ENCODE peak calls at places on chromosome 19, in seven cellular contexts. N is stimulated activated CD4-positive, alpha-beta T cell treated with anti-CD3 and anti-CD28 coated beads, Interleukin-4, amount 100 ng/mL, for 1 hour; S is T-helper 2 cell treated with Interferon-gamma antibody and Interleukin-4, amounts not matched to agents 5 μg/mL and 100 μg/mL, for 36 hours; J is RCC 7860; C is HFF-Myc; M is stromal cell of bone marrow; K is effector CD8-positive, alpha-beta T cell. D is an unnamed sample.

GRCh38 chr19:31338069-31338767 is 11.0 kb downstream of the TSHZ3 start:
- DNase-seq in M (no peak), C (no peak), N (no peak), J (no peak), K (no peak), S (no peak), D (no peak)

GRCh38 chr19:55091126-55091910 is 15.6 kb downstream of the EPS8L1 start:
- DNase-seq in J (no peak), C (no peak), N (no peak), M (no peak), S (no peak), K (no peak), D (no peak)

GRCh38 chr19:48997972-48998371 is 4.3 kb downstream of the RUVBL2 start:
- DNase-seq in J (peak; percentile 66), S (peak; percentile 41), C (no peak), N (peak; percentile 50), M (no peak), K (peak; percentile 16), D (peak; percentile 46)

GRCh38 chr19:40613669-40614594 is 12.8 kb downstream of the LTBP4 start:
- DNase-seq in J (no peak), M (peak; percentile 43), N (peak; percentile 89), K (peak; percentile 80), S (peak; percentile 85), C (no peak), D (peak; percentile 83)

GRCh38 chr19:5166262-5166661 is 174.3 kb downstream of the PTPRS start:
- DNase-seq in K (no peak), N (no peak), C (peak; percentile 26), M (peak; percentile 81), S (no peak), J (peak; percentile 47), D (no peak)

GRCh38 chr19:29630661-29631060 is 24.6 kb downstream of the POP4 start:
- DNase-seq in C (no peak), S (no peak), K (no peak), J (no peak), N (no peak), M (no peak), D (no peak)

GRCh38 chr19:3932931-3933810 is at the start of gene NMRK2:
- DNase-seq in K (no peak), J (no peak), M (no peak), N (no peak), C (no peak), S (no peak), D (no peak)

GRCh38 chr19:31448221-31448657 is 99.0 kb upstream of the TSHZ3 start:
- DNase-seq in J (peak; percentile 28), S (no peak), N (no peak), M (no peak), C (peak; percentile 42), K (no peak), D (no peak)

GRCh38 chr19:42090687-42091086 is 14.7 kb downstream of the ZNF574 start:
- DNase-seq in M (no peak), C (no peak), N (no peak), S (no peak), J (no peak), K (no peak), D (no peak)

GRCh38 chr19:44051654-44052402 is at the start of gene ZNF223:
- DNase-seq in S (no peak), J (peak; percentile 69), C (peak; percentile 70), K (peak; percentile 40), N (peak; percentile 76), M (peak; percentile 96), D (no peak)

GRCh38 chr19:2589441-2589840 is 113.1 kb downstream of the GNG7 start:
- DNase-seq in J (no peak), C (no peak), K (no peak), N (no peak), S (no peak), M (no peak), D (no peak)

GRCh38 chr19:14840206-14840605 is 5.2 kb upstream of the OR7A5 start:
- DNase-seq in S (no peak), N (no peak), M (no peak), C (no peak), J (no peak), K (no peak), D (no peak)

GRCh38 chr19:34808566-34808965 is 35.6 kb upstream of the ZNF599 start:
- DNase-seq in J (peak; percentile 43), N (no peak), C (peak; percentile 1), S (no peak), M (peak; percentile 5), K (no peak), D (no peak)

GRCh38 chr19:2627319-2627829 is 75.1 kb downstream of the GNG7 start:
- DNase-seq in S (peak; percentile 61), N (peak; percentile 57), M (peak; percentile 99), J (peak; percentile 99), C (peak; percentile 84), K (no peak), D (no peak)

GRCh38 chr19:18357442-18358264 is 17.3 kb downstream of the PGPEP1 start:
- DNase-seq in S (no peak), J (peak; percentile 4), M (no peak), N (no peak), C (no peak), K (no peak), D (no peak)

GRCh38 chr19:31548941-31549340 is 199.7 kb upstream of the TSHZ3 start:
- DNase-seq in C (no peak), K (no peak), N (no peak), J (no peak), M (peak; percentile 3), S (no peak), D (no peak)

GRCh38 chr19:1089126-1089771 is 5.9 kb downstream of the POLR2E start:
- DNase-seq in M (no peak), N (no peak), C (no peak), K (no peak), S (no peak), J (no peak), D (no peak)

GRCh38 chr19:51060973-51061372 is 3.9 kb downstream of the KLK13 start:
- DNase-seq in S (no peak), N (no peak), K (no peak), C (no peak), M (no peak), J (no peak), D (no peak)

GRCh38 chr19:19637186-19637522 is 6.3 kb downstream of the GMIP start:
- DNase-seq in N (no peak), K (no peak), J (no peak), M (no peak), S (no peak), C (no peak), D (no peak)

GRCh38 chr19:22628401-22628800 is 5.7 kb upstream of the ZNF492 start:
- DNase-seq in J (no peak), S (no peak), N (no peak), C (no peak), M (no peak), K (no peak), D (no peak)

GRCh38 chr19:31890230-31890629 is 455.2 kb upstream of the ZNF507 start:
- DNase-seq in J (no peak), K (no peak), M (no peak), S (no peak), C (no peak), N (no peak), D (no peak)

GRCh38 chr19:41575998-41576397 is at the start of gene CEACAM21:
- DNase-seq in M (no peak), C (no peak), S (peak; percentile 46), J (no peak), N (peak; percentile 47), K (peak; percentile 16), D (peak; percentile 53)

GRCh38 chr19:49981603-49982593 is 20.9 kb upstream of the SIGLEC11 start:
- DNase-seq in N (no peak), J (no peak), M (no peak), C (no peak), K (no peak), S (no peak), D (no peak)

GRCh38 chr19:28960986-28961705 is 251.8 kb downstream of the UQCRFS1 start:
- DNase-seq in K (no peak), C (no peak), S (no peak), M (peak; percentile 43), N (no peak), J (peak; percentile 84), D (no peak)

GRCh38 chr19:48975947-48976847 is 11.1 kb downstream of the FTL start:
- DNase-seq in N (peak; percentile 43), S (no peak), C (no peak), K (no peak), M (no peak), J (no peak), D (no peak)

GRCh38 chr19:11560404-11560988 is 1.5 kb upstream of the ELOF1 start:
- DNase-seq in K (peak; percentile 42), N (peak; percentile 28), S (peak; percentile 71), J (peak; percentile 63), M (no peak), C (peak; percentile 61), D (peak; percentile 63)